ENCODE peak calls at places on chromosomes 12 and 14, in eight cellular contexts. T, V, D, M, B, A, X and W are unnamed samples.

GRCh38 chr14:24160499-24160849 is 591 bp upstream of the IRF9 start:
- DNase-seq in M (no peak), A (no peak), X (no peak), B (no peak), V (no peak), T (no peak), D (no peak), W (no peak)

GRCh38 chr12:75852143-75852542 is 179.4 kb downstream of the PHLDA1 start:
- DNase-seq in X (no peak), T (no peak), M (no peak), B (no peak), A (no peak), D (no peak), V (no peak), W (no peak)

GRCh38 chr12:6469092-6469491 is 1.4 kb downstream of the VAMP1 start:
- DNase-seq in D (no peak), M (no peak), X (no peak), A (no peak), V (no peak), B (no peak), T (no peak), W (no peak)

GRCh38 chr14:104793703-104793959 is 1.9 kb downstream of the AKT1 start:
- DNase-seq in M (no peak), X (no peak), D (no peak), B (no peak), V (no peak), T (no peak), A (no peak), W (no peak)

GRCh38 chr12:106723416-106723815 is 51.1 kb upstream of the RIC8B start:
- DNase-seq in V (no peak), M (no peak), B (no peak), X (no peak), A (no peak), T (no peak), D (no peak), W (no peak)

GRCh38 chr14:103130965-103131364 is 7.7 kb downstream of the TNFAIP2 start:
- DNase-seq in M (no peak), D (peak), T (no peak), X (no peak), A (no peak), V (no peak), B (no peak), W (no peak)

GRCh38 chr12:96386794-96387193 is 13.4 kb downstream of the CDK17 start:
- DNase-seq in B (no peak), T (no peak), V (no peak), A (no peak), X (no peak), M (no peak), D (no peak), W (no peak)

GRCh38 chr14:69247691-69248440 is 12.1 kb upstream of the GALNT16 start:
- DNase-seq in T (no peak), V (no peak), A (no peak), M (no peak), B (no peak), X (no peak), D (no peak), W (no peak)

GRCh38 chr12:19298837-19299605 is 140.3 kb upstream of the AEBP2 start:
- DNase-seq in B (no peak), T (no peak), V (no peak), D (no peak), X (no peak), A (no peak), M (no peak), W (no peak)

GRCh38 chr12:70560671-70561070 is 76.6 kb downstream of the PTPRB start:
- DNase-seq in A (no peak), X (no peak), D (no peak), B (no peak), M (no peak), V (no peak), T (no peak), W (no peak)

GRCh38 chr14:106843376-106843775 is 1317.0 kb downstream of the TMEM121 start:
- DNase-seq in D (no peak), T (no peak), B (no peak), M (no peak), A (no peak), X (no peak), V (no peak), W (no peak)

GRCh38 chr14:91693342-91693741 is 38.5 kb downstream of the CATSPERB start:
- DNase-seq in V (no peak), D (no peak), X (no peak), T (no peak), M (no peak), A (no peak), B (no peak), W (no peak)

GRCh38 chr12:66799548-66799947 is 120.7 kb upstream of the GRIP1 start:
- DNase-seq in V (no peak), M (no peak), D (no peak), X (no peak), A (no peak), B (no peak), T (no peak), W (no peak)

GRCh38 chr12:79560165-79560889 is 130.4 kb downstream of the PAWR start:
- DNase-seq in D (no peak), B (no peak), A (no peak), T (no peak), M (no peak), V (no peak), X (no peak), W (no peak)

GRCh38 chr14:68817513-68818212 is 24.8 kb upstream of the ZFP36L1 start:
- DNase-seq in X (no peak), T (peak), D (peak), M (no peak), V (no peak), A (no peak), B (no peak), W (no peak)

GRCh38 chr12:26704684-26705475 is 128.1 kb downstream of the ITPR2 start:
- DNase-seq in V (no peak), D (no peak), B (no peak), A (no peak), T (no peak), X (no peak), M (no peak), W (no peak)

GRCh38 chr12:97862072-97862471 is 399.5 kb downstream of the RMST start:
- DNase-seq in T (no peak), X (no peak), A (no peak), B (no peak), M (no peak), V (no peak), D (no peak), W (no peak)